ENCODE peak calls at places on chromosome 22, in nine cellular contexts. F is AG04450, B is BJ, W is DND-41, M is fibroblast of the aortic adventitia, T is nephron progenitor cell, C is endothelial cell, X is lower lobe of right lung, O is HFFc6. V is an unnamed sample.

GRCh38 chr22:23219787-23220484 is 39.6 kb downstream of the BCR start:
- DNase-seq in F (no peak), B (no peak), W (peak; percentile 89), M (no peak), T (no peak), C (no peak), X (peak; percentile 69), O (peak; percentile 46), V (peak; percentile 49)

GRCh38 chr22:24284747-24285203 is 14.1 kb downstream of the SPECC1L start:
- DNase-seq in F (no peak), B (no peak), W (no peak), M (peak; percentile 25), T (no peak), C (no peak), X (no peak), O (peak; percentile 45), V (no peak)

GRCh38 chr22:26471522-26471921 is 12.1 kb downstream of the HPS4 start:
- DNase-seq in F (peak; percentile 27), B (peak; percentile 75), W (no peak), M (peak; percentile 35), T (no peak), C (no peak), X (no peak), O (peak; percentile 48), V (no peak)

GRCh38 chr22:33844273-33844672 is 76.0 kb downstream of the LARGE1 start:
- DNase-seq in F (no peak), B (no peak), W (no peak), M (no peak), T (no peak), C (no peak), X (no peak), O (no peak), V (no peak)

GRCh38 chr22:38655532-38656255 is 498 bp downstream of the FAM227A start:
- DNase-seq in F (no peak), B (no peak), W (no peak), M (peak; percentile 17), T (no peak), C (no peak), X (no peak), O (no peak), V (no peak)

GRCh38 chr22:29470159-29470855 is 9.7 kb upstream of the NEFH start:
- DNase-seq in F (no peak), B (no peak), W (peak; percentile 80), M (peak; percentile 34), T (peak; percentile 92), C (peak; percentile 89), X (peak; percentile 76), O (no peak), V (no peak)

GRCh38 chr22:29207562-29208501 is 2.1 kb downstream of the EMID1 start:
- DNase-seq in F (no peak), B (no peak), W (no peak), M (no peak), T (no peak), C (no peak), X (no peak), O (no peak), V (no peak)

GRCh38 chr22:22877523-22878210 is 9.9 kb upstream of the IGLL5 start:
- DNase-seq in F (peak; percentile 16), B (no peak), W (peak; percentile 80), M (peak; percentile 60), T (peak; percentile 83), C (peak; percentile 85), X (no peak), O (peak; percentile 48), V (no peak)

GRCh38 chr22:49934891-49935557 is 16.6 kb downstream of the CRELD2 start:
- DNase-seq in F (no peak), B (no peak), W (peak; percentile 84), M (peak; percentile 65), T (peak; percentile 58), C (peak; percentile 63), X (peak; percentile 90), O (no peak), V (no peak)

GRCh38 chr22:49079743-49080500 is 747.8 kb downstream of the BRD1 start:
- DNase-seq in F (no peak), B (no peak), W (no peak), M (no peak), T (no peak), C (no peak), X (no peak), O (no peak), V (no peak)

GRCh38 chr22:37229805-37230672 is 14.0 kb downstream of the RAC2 start:
- DNase-seq in F (no peak), B (peak; percentile 28), W (peak; percentile 94), M (peak; percentile 19), T (no peak), C (no peak), X (peak; percentile 80), O (peak; percentile 66), V (peak; percentile 82)

GRCh38 chr22:24566899-24567511 is 11.2 kb downstream of the SNRPD3 start:
- DNase-seq in F (no peak), B (no peak), W (no peak), M (no peak), T (no peak), C (no peak), X (no peak), O (no peak), V (no peak)

GRCh38 chr22:44734278-44734677 is 18.1 kb upstream of the ARHGAP8 start:
- DNase-seq in F (no peak), B (no peak), W (no peak), M (no peak), T (no peak), C (no peak), X (no peak), O (no peak), V (no peak)

GRCh38 chr22:44736581-44737413 is 15.6 kb upstream of the ARHGAP8 start:
- DNase-seq in F (no peak), B (no peak), W (no peak), M (no peak), T (no peak), C (no peak), X (no peak), O (no peak), V (no peak)

GRCh38 chr22:44737414-44738346 is 14.7 kb upstream of the ARHGAP8 start:
- DNase-seq in F (no peak), B (no peak), W (no peak), M (no peak), T (no peak), C (no peak), X (no peak), O (no peak), V (no peak)

GRCh38 chr22:44734801-44735517 is 17.4 kb upstream of the ARHGAP8 start:
- DNase-seq in F (no peak), B (no peak), W (no peak), M (no peak), T (no peak), C (no peak), X (no peak), O (no peak), V (no peak)

GRCh38 chr22:44735518-44736428 is 16.6 kb upstream of the ARHGAP8 start:
- DNase-seq in F (no peak), B (no peak), W (peak; percentile 82), M (peak; percentile 51), T (peak; percentile 96), C (peak; percentile 93), X (peak; percentile 86), O (peak; percentile 17), V (peak; percentile 13)
- TF ChIP-seq CTCF in F (peak; percentile 84), B (peak; percentile 97), W (peak; percentile 99), M (peak; percentile 95), T (peak; percentile 99), C (peak; percentile 99), X (peak; percentile 99), O (peak; percentile 100), V (peak; percentile 97)

DNA sequence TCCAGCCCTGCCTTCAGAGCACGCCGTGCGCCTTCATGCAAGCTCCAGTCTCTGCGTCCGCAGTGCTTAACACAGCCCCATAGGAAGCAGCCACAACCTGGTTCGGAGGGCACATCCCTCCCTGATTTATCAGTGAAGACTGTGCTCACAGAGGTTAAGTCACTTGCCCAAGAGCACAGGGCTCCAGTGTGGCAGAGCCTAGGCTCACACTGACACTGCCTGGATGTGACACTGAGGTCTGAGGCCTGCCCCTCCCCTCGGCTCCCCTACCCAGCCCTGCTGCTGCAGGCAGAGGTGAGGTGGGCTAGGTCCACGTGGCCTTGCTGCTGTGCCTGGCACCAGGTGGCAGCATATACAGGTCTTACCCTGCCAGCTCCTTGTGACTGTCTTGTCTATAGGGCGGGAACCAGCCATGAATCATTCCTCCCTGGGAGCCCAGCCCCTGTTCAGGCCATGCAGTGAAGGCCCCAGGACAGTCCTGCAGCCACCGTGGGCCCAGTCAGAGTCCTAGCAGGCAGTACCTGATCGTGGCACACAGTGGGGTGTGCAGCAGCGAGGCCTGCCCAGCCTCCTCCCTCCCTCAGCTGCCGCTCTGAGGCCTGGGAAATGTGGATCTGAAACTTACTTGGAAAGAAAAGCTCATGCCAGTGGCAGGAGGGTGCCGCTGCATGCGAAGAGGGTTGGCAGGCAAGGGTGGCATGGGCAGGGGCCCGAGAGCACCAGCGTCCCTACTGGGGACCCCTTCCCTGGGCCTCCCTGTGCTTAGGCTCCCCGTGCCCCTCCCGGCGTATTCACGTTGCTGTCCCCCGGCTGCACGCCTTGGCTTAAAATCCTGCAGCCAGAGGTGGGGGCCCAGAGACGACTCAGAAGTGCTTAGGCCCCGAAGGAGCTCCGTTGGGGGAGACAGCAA is 1.2 kb upstream of the CERK start:
- DNase-seq in F (no peak), B (no peak), W (peak; percentile 52), M (peak; percentile 63), T (peak; percentile 46), C (no peak), X (no peak), O (peak; percentile 82), V (no peak)
- TF ChIP-seq CTCF in F (peak; percentile 20), B (peak; percentile 47), W (peak; percentile 60), M (peak; percentile 30), T (no peak), C (no peak), X (no peak), O (peak; percentile 74), V (peak; percentile 17)

GRCh38 chr22:44933829-44934735 is 75.7 kb downstream of the PHF21B start:
- DNase-seq in F (no peak), B (no peak), W (no peak), M (no peak), T (peak; percentile 30), C (no peak), X (no peak), O (no peak), V (no peak)
- TF ChIP-seq CTCF in F (no peak), B (no peak), W (no peak), M (no peak), T (no peak), C (no peak), X (no peak), O (no peak), V (no peak)

DNA sequence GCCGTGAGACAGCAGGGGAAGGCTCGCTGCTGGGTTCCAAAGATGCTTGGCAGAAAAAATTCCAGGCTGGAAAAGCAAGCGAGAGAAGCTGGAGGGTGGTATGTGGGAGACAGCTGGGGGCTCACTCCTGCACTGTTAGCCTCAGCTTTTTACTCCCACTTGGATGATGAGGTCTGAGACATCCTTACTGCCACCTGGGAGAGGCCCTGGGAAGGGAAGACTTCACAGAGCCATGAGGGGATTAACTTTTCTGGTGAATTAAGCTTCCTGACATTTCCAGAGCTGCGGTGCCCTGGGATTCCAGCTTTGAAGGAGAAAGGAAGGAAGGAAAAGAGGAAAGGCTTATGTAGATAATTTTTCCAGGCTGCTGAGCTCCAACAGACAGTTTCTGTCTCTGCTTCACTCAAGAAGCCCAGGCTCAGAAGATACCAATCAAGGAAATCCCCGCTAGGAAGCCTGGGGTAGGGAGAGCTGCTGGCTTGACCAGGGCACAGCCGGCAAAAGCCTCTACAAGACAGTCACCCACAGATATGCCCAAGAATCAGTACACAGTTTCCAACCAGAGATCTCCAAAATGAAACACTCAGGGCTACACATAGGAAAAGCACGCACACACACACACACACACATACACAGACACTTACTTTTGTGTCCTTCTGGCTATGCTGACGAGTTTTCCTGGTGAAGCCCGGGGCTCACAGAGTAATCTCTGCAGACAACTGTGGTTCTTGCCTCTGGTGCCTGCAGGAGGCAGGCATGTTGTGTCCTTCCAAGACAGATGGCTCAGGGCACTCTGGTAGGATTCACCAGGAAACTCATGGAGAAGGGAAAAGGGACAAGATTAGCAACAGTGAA is 907 bp downstream of the MCHR1 start:
- DNase-seq in F (no peak), B (no peak), W (no peak), M (peak; percentile 18), T (no peak), C (peak; percentile 24), X (no peak), O (peak; percentile 23), V (no peak)
- TF ChIP-seq CTCF in F (peak; percentile 31), B (peak; percentile 25), W (no peak), M (peak; percentile 4), T (no peak), C (no peak), X (no peak), O (no peak), V (no peak)